ENCODE peak calls at places on chromosome 6, in seven cellular contexts. T, N, Y, H, S, V and X are unnamed samples.

GRCh38 chr6:163634514-163635171 is 220.1 kb downstream of the QKI start:
- DNase-seq in T (no peak), N (no peak), Y (no peak), H (no peak), S (no peak), V (no peak), X (peak; percentile 45)

GRCh38 chr6:85436408-85436807 is 13.5 kb upstream of the NT5E start:
- DNase-seq in T (peak; percentile 78), N (no peak), Y (no peak), H (no peak), S (no peak), V (no peak), X (no peak)

GRCh38 chr6:166626177-166627038 is 643 bp downstream of the RPS6KA2 start:
- DNase-seq in T (peak; percentile 55), N (no peak), Y (no peak), H (peak; percentile 22), S (peak; percentile 22), V (no peak), X (no peak)

GRCh38 chr6:72616406-72617015 is 5.4 kb upstream of the KCNQ5 start:
- DNase-seq in T (peak; percentile 73), N (no peak), Y (no peak), H (no peak), S (no peak), V (no peak), X (no peak)

GRCh38 chr6:19452495-19452894 is 384.7 kb upstream of the ID4 start:
- DNase-seq in T (no peak), N (no peak), Y (no peak), H (no peak), S (no peak), V (no peak), X (no peak)

GRCh38 chr6:155483858-155484257 is 28.2 kb upstream of the NOX3 start:
- DNase-seq in T (peak; percentile 61), N (no peak), Y (no peak), H (no peak), S (no peak), V (no peak), X (no peak)

GRCh38 chr6:111173341-111173740 is 86.0 kb downstream of the SLC16A10 start:
- DNase-seq in T (no peak), N (no peak), Y (no peak), H (no peak), S (no peak), V (no peak), X (no peak)

GRCh38 chr6:49556429-49556837 is 6.0 kb downstream of the C6orf141 start:
- DNase-seq in T (peak; percentile 69), N (no peak), Y (no peak), H (no peak), S (no peak), V (no peak), X (peak; percentile 70)

GRCh38 chr6:137799950-137800568 is 67.0 kb upstream of the TNFAIP3 start:
- DNase-seq in T (peak; percentile 63), N (no peak), Y (no peak), H (peak; percentile 71), S (no peak), V (peak; percentile 26), X (peak; percentile 1)

GRCh38 chr6:88368071-88368787 is 202.1 kb upstream of the CNR1 start:
- DNase-seq in T (peak; percentile 43), N (no peak), Y (no peak), H (no peak), S (no peak), V (no peak), X (no peak)

GRCh38 chr6:23106951-23107350 is 537.6 kb downstream of the HDGFL1 start:
- DNase-seq in T (peak; percentile 81), N (no peak), Y (no peak), H (no peak), S (no peak), V (no peak), X (no peak)

GRCh38 chr6:117149324-117149723 is 116.0 kb upstream of the VGLL2 start:
- DNase-seq in T (no peak), N (no peak), Y (no peak), H (no peak), S (no peak), V (no peak), X (no peak)

GRCh38 chr6:21067521-21067920 is 526.0 kb upstream of the SOX4 start:
- DNase-seq in T (no peak), N (no peak), Y (no peak), H (no peak), S (no peak), V (no peak), X (no peak)

GRCh38 chr6:14732845-14733757 is 512.8 kb upstream of the JARID2 start:
- DNase-seq in T (peak; percentile 29), N (no peak), Y (no peak), H (no peak), S (peak; percentile 8), V (no peak), X (no peak)

GRCh38 chr6:35500782-35501181 is 3.9 kb upstream of the TEAD3 start:
- DNase-seq in T (peak; percentile 41), N (no peak), Y (no peak), H (no peak), S (no peak), V (no peak), X (no peak)

GRCh38 chr6:142301421-142302391 is at the start of gene ADGRG6:
- DNase-seq in T (peak; percentile 30), N (no peak), Y (no peak), H (no peak), S (peak; percentile 4), V (no peak), X (no peak)

GRCh38 chr6:37049735-37049989 is 44.2 kb downstream of the FGD2 start:
- DNase-seq in T (no peak), N (no peak), Y (no peak), H (no peak), S (no peak), V (no peak), X (no peak)

GRCh38 chr6:149809798-149810197 is 54.4 kb downstream of the LRP11 start:
- DNase-seq in T (no peak), N (no peak), Y (no peak), H (no peak), S (no peak), V (no peak), X (no peak)

GRCh38 chr6:35363293-35363750 is 21.0 kb downstream of the PPARD start:
- DNase-seq in T (peak; percentile 74), N (no peak), Y (no peak), H (no peak), S (no peak), V (no peak), X (no peak)

GRCh38 chr6:351011-351866 is 40.3 kb upstream of the IRF4 start:
- DNase-seq in T (no peak), N (no peak), Y (no peak), H (no peak), S (no peak), V (no peak), X (no peak)

GRCh38 chr6:150252714-150253444 is 110.0 kb downstream of the PPP1R14C start:
- DNase-seq in T (no peak), N (no peak), Y (no peak), H (no peak), S (no peak), V (no peak), X (no peak)

GRCh38 chr6:54719633-54720032 is 126.9 kb upstream of the FAM83B start:
- DNase-seq in T (peak; percentile 10), N (no peak), Y (no peak), H (no peak), S (no peak), V (no peak), X (no peak)

GRCh38 chr6:112618796-112619195 is 271.7 kb downstream of the RFPL4B start:
- DNase-seq in T (peak; percentile 26), N (no peak), Y (no peak), H (no peak), S (no peak), V (no peak), X (no peak)

GRCh38 chr6:30730611-30731435 is 10.7 kb downstream of the TUBB start:
- DNase-seq in T (peak; percentile 49), N (no peak), Y (no peak), H (peak; percentile 77), S (peak; percentile 55), V (peak; percentile 63), X (peak; percentile 75)

GRCh38 chr6:17144016-17144415 is 42.2 kb downstream of the STMND1 start:
- DNase-seq in T (no peak), N (no peak), Y (no peak), H (no peak), S (no peak), V (no peak), X (no peak)

GRCh38 chr6:36605560-36606391 is 11.6 kb downstream of the SRSF3 start:
- DNase-seq in T (no peak), N (no peak), Y (no peak), H (no peak), S (no peak), V (no peak), X (no peak)

GRCh38 chr6:28988536-28989415 is 16.3 kb downstream of the ZNF311 start:
- DNase-seq in T (peak; percentile 71), N (no peak), Y (no peak), H (peak; percentile 55), S (no peak), V (peak; percentile 58), X (no peak)

GRCh38 chr6:113495521-113495920 is 361.6 kb upstream of the MARCKS start:
- DNase-seq in T (peak; percentile 20), N (no peak), Y (no peak), H (no peak), S (no peak), V (no peak), X (no peak)

GRCh38 chr6:36724514-36725385 is 27.1 kb downstream of the RAB44 start:
- DNase-seq in T (peak; percentile 72), N (no peak), Y (no peak), H (peak; percentile 19), S (no peak), V (peak; percentile 18), X (peak; percentile 76)

GRCh38 chr6:146913842-146914562 is 290.2 kb upstream of the STXBP5 start:
- DNase-seq in T (peak; percentile 100), N (peak; percentile 22), Y (peak; percentile 80), H (no peak), S (no peak), V (no peak), X (no peak)

GRCh38 chr6:90286884-90287488 is 9.7 kb downstream of the BACH2 start:
- DNase-seq in T (peak; percentile 44), N (no peak), Y (no peak), H (no peak), S (peak; percentile 19), V (peak; percentile 34), X (no peak)

GRCh38 chr6:9986273-9986672 is 428.6 kb downstream of the TFAP2A start:
- DNase-seq in T (no peak), N (no peak), Y (no peak), H (no peak), S (no peak), V (no peak), X (no peak)

GRCh38 chr6:41894366-41895299 is 542 bp downstream of the USP49 start:
- DNase-seq in T (no peak), N (no peak), Y (no peak), H (no peak), S (no peak), V (peak; percentile 8), X (no peak)

GRCh38 chr6:49543087-49543858 is 7.2 kb upstream of the C6orf141 start:
- DNase-seq in T (no peak), N (no peak), Y (no peak), H (no peak), S (no peak), V (no peak), X (peak; percentile 92)